ENCODE peak calls at places on chromosomes 3 and 15, in five cellular contexts. O is HepG2, E is A549, T is upper lobe of left lung, L is K562. Y is an unnamed sample.

GRCh38 chr15:101099183-101099582 is 152.7 kb downstream of the CHSY1 start:
- ATAC-seq in L (peak; percentile 62), E (no peak), O (no peak), T (no peak), Y (no peak)

GRCh38 chr3:184352897-184353545 is 8.4 kb downstream of the CLCN2 start:
- ATAC-seq in E (no peak), T (no peak), L (no peak), O (no peak), Y (no peak)

GRCh38 chr15:66186049-66186825 is 67.3 kb downstream of the MEGF11 start:
- ATAC-seq in O (no peak), L (no peak), E (no peak), T (no peak), Y (no peak)

GRCh38 chr3:188446014-188446413 is 292.1 kb downstream of the LPP start:
- ATAC-seq in T (no peak), L (no peak), E (no peak), O (no peak), Y (no peak)

GRCh38 chr15:75407083-75407482 is 38.7 kb upstream of the MAN2C1 start:
- ATAC-seq in E (no peak), O (no peak), L (no peak), T (no peak), Y (no peak)

GRCh38 chr15:57504599-57504940 is 87.1 kb upstream of the MYZAP start:
- ATAC-seq in T (no peak), L (no peak), E (no peak), O (no peak), Y (no peak)

GRCh38 chr15:45498701-45499100 is 23.9 kb downstream of the SLC30A4 start:
- ATAC-seq in L (no peak), O (no peak), T (no peak), E (no peak), Y (no peak)

GRCh38 chr3:141056716-141057115 is 5.6 kb downstream of the SPSB4 start:
- ATAC-seq in T (no peak), O (no peak), E (no peak), L (no peak), Y (no peak)

GRCh38 chr15:61084944-61085367 is 144.1 kb downstream of the RORA start:
- ATAC-seq in T (peak; percentile 50), E (no peak), O (no peak), L (peak; percentile 45), Y (peak; percentile 24)

GRCh38 chr3:128911911-128912310 is 32.5 kb downstream of the ACAD9 start:
- ATAC-seq in O (no peak), L (no peak), T (no peak), E (no peak), Y (no peak)

GRCh38 chr15:80815076-80815475 is 35.9 kb downstream of the CEMIP start:
- ATAC-seq in O (no peak), E (no peak), L (no peak), T (no peak), Y (no peak)

GRCh38 chr3:108070356-108070755 is 20.5 kb downstream of the CD47 start:
- ATAC-seq in O (no peak), E (no peak), T (no peak), L (no peak), Y (no peak)

GRCh38 chr3:126034481-126035361 is 49.2 kb downstream of the SLC41A3 start:
- ATAC-seq in L (no peak), O (no peak), E (no peak), T (peak; percentile 54), Y (no peak)

GRCh38 chr3:99902091-99902490 is 84.4 kb downstream of the CMSS1 start:
- ATAC-seq in O (no peak), T (no peak), L (no peak), E (no peak), Y (no peak)

GRCh38 chr3:158452324-158452723 is 118.7 kb upstream of the MLF1 start:
- ATAC-seq in O (no peak), E (no peak), L (no peak), T (no peak), Y (no peak)

DNA sequence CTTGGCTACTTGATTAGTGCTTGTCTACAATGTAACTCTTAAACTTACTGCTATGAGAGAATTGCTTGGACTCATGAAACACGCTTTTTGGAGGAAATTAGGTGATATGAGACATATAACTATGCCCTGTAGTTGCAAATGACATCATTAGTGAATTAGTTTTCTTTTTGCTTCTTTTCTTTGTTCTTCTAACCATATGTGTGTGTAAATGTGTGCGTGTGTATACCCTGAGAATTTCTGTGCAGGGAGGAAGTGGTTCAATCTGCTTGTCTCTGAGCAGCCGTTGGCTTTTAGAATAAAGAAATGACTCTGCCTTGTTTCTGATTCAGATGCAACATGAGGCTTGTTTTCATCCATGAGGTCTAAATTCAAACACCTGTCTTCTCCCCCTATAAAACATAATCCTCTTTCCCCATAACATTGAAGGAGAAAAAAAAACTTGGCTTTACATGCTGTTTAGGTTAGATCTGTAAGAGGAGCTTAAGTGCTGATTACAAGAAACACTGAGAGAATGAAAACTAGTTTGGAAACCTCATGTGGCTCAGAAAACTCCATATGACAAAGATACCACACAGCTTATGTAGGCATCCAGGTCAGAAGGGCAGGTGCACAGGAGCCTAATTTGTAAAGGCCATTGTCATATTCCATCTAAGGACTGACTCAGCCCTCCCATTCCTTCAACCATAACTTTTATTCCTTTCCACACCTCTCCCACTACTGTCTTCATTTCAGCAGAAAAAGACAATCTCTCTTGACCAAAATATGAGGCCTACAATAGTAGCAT is 30.5 kb upstream of the BLM start:
- ATAC-seq in O (no peak), T (no peak), L (peak; percentile 51), E (no peak), Y (no peak)
- TF ChIP-seq EP300 in O (no peak), T (no peak), L (no peak), E (no peak), Y (no peak)

GRCh38 chr3:39178553-39178952 is 13.8 kb downstream of the XIRP1 start:
- ATAC-seq in O (no peak), T (no peak), L (no peak), E (no peak), Y (no peak)

GRCh38 chr3:39180183-39180545 is 12.2 kb downstream of the XIRP1 start:
- ATAC-seq in T (no peak), O (no peak), E (no peak), L (no peak), Y (no peak)

GRCh38 chr3:39180546-39181346 is 11.6 kb downstream of the XIRP1 start:
- ATAC-seq in O (peak; percentile 91), L (peak; percentile 93), T (peak; percentile 91), E (peak; percentile 86), Y (peak; percentile 90)

GRCh38 chr3:39176025-39176714 is 16.2 kb downstream of the XIRP1 start:
- ATAC-seq in E (no peak), T (no peak), O (no peak), L (no peak), Y (no peak)

GRCh38 chr3:39177708-39178332 is 14.6 kb downstream of the XIRP1 start:
- ATAC-seq in E (peak; percentile 76), L (peak; percentile 52), O (peak; percentile 16), T (peak; percentile 84), Y (peak; percentile 69)
- TF ChIP-seq EP300 in E (no peak), L (peak; percentile 71), O (no peak), T (peak; percentile 82), Y (no peak)

GRCh38 chr3:64595253-64595694 is 92.5 kb downstream of the ADAMTS9 start:
- ATAC-seq in O (no peak), T (peak; percentile 86), E (no peak), L (no peak), Y (peak; percentile 93)
- TF ChIP-seq EP300 in O (no peak), T (peak; percentile 25), E (no peak), L (no peak), Y (no peak)

GRCh38 chr3:139389552-139390368 is at the start of gene COPB2:
- ATAC-seq in O (peak; percentile 96), T (peak; percentile 99), E (peak; percentile 98), L (peak; percentile 94), Y (peak; percentile 99)
- TF ChIP-seq EP300 in O (no peak), T (peak; percentile 32), E (no peak), L (no peak), Y (no peak)

DNA sequence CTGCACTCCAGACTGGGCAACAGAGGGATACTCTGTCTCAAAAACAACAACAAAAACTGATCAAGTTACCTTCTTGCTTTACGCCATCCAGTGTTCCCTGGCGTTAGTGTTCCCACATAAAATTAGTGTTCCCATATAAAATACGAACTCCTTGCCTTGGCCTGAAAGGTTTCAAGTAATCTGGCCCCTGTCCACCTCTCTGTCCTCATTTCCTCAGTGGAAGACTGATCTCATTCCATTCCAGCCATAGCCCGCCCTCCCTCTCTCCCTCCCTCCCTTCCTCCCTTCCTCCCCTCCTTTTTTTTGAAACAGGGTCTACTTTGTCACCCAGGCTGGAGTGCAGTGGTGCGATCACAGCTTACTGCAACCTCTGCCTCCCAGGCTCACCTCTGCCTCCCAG is 2.8 kb upstream of the CAND2 start:
- ATAC-seq in T (no peak), O (no peak), L (no peak), E (no peak), Y (no peak)
- TF ChIP-seq EP300 in T (no peak), O (no peak), L (no peak), E (no peak), Y (no peak)

GRCh38 chr3:32919920-32920319 is 31.5 kb upstream of the CCR4 start:
- ATAC-seq in O (no peak), E (no peak), L (no peak), T (no peak), Y (no peak)
- TF ChIP-seq EP300 in O (no peak), E (no peak), L (no peak), T (no peak), Y (no peak)

DNA sequence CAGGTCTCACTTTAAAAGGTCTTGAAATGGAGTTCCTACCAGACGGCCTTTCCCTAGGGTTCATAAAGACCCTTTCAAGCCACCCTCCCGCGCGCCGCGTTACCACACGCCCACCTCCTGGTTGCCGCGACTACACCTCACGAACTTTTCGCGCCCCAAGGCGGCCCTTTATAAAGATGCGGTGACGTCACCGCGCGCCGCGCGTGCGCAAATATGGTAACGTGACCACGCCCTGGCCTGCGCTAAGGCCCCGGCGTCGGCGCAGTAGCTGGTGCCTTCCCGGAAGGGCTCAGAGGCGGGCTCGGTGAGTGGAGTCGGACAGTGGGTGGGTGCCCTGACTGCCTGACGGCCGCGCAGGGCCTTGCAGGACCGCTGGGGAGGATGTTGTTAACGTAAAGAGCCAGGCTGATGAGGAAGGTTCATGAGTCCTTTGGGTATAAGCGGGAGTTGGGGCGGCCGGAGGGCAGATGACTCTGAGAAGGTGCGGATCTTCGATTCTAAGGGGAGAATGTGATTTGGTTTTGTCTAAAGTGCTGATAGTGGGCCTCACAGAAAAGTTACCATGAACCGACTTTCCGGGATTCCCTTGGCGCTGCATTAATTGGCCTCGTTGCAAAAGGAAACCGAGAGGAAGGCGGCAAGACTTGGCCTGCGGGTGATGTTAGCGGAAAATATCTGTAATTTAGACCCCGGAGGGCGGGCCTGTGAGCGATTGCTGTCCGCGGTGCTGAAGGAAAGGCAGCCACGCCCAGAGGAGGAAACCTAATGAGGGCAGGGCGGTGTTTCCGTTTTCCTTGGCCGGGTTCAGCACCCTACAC is 54.4 kb downstream of the FEZF2 start:
- ATAC-seq in E (peak; percentile 100), L (no peak), O (no peak), T (peak; percentile 99), Y (peak; percentile 97)
- TF ChIP-seq EP300 in E (no peak), L (no peak), O (no peak), T (no peak), Y (no peak)